ENCODE peak calls at places on chromosomes 4 and X, in four cellular contexts. T is activated CD4-positive, alpha-beta T cell treated with anti-CD3 and anti-CD28 coated beads, Interleukin-2, amount 50 U/mL, for 1 hour; Z is left ventricle myocardium inferior; Q is GM18507. X is an unnamed sample.

GRCh38 chrX:67544871-67545771 is 1.3 kb downstream of the AR start:
- DNase-seq in T (no peak), Q (no peak), Z (peak), X (no peak)

GRCh38 chr4:8472689-8473197 is 32.2 kb downstream of the TRMT44 start:
- DNase-seq in T (no peak), Z (no peak), Q (no peak), X (no peak)

GRCh38 chrX:44828008-44828605 is 15.7 kb upstream of the DUSP21 start:
- DNase-seq in Q (no peak), T (no peak), Z (no peak), X (no peak)

GRCh38 chr4:3873446-3874415 is 107.5 kb downstream of the ADRA2C start:
- DNase-seq in T (no peak), Q (no peak), Z (peak), X (no peak)

GRCh38 chrX:119008122-119008744 is 33.8 kb downstream of the LONRF3 start:
- DNase-seq in T (peak), Q (no peak), Z (no peak), X (no peak)

GRCh38 chr4:4969298-4969697 is 50.0 kb downstream of the CYTL1 start:
- DNase-seq in T (no peak), Q (no peak), Z (peak), X (no peak)

GRCh38 chr4:106971586-106971985 is 64.5 kb downstream of the DKK2 start:
- DNase-seq in Z (no peak), Q (no peak), T (no peak), X (no peak)

GRCh38 chr4:21451032-21451431 is 497.5 kb downstream of the KCNIP4 start:
- DNase-seq in Z (no peak), T (no peak), Q (no peak), X (no peak)

GRCh38 chr4:74481891-74482609 is 37.1 kb downstream of the AREG start:
- DNase-seq in Q (no peak), T (no peak), Z (no peak), X (no peak)

GRCh38 chrX:20511792-20512191 is 245.1 kb upstream of the RPS6KA3 start:
- DNase-seq in T (no peak), Q (no peak), Z (no peak), X (no peak)

GRCh38 chr4:140257461-140258305 is 103.7 kb upstream of the MAML3 start:
- DNase-seq in T (no peak), Z (no peak), Q (no peak), X (no peak)

GRCh38 chr4:80306255-80306654 is 29.3 kb upstream of the CFAP299 start:
- DNase-seq in Q (no peak), Z (no peak), T (no peak), X (no peak)

GRCh38 chrX:52420824-52421443 is 52.1 kb downstream of the XAGE2 start:
- DNase-seq in Z (no peak), T (no peak), Q (no peak), X (no peak)

GRCh38 chrX:11449613-11450012 is 156.4 kb downstream of the AMELX start:
- DNase-seq in T (no peak), Q (no peak), Z (no peak), X (no peak)

GRCh38 chr4:78609580-78609979 is 58.0 kb downstream of the ANXA3 start:
- DNase-seq in Q (no peak), T (no peak), Z (no peak), X (no peak)

GRCh38 chrX:149996515-149996914 is 58.2 kb upstream of the EOLA2 start:
- DNase-seq in Z (no peak), T (no peak), Q (no peak), X (no peak)

GRCh38 chr4:124980276-124980752 is 267.8 kb upstream of the ANKRD50 start:
- DNase-seq in Q (no peak), Z (no peak), T (no peak), X (no peak)

GRCh38 chr4:10611673-10612072 is 72.9 kb downstream of the CLNK start:
- DNase-seq in T (no peak), Z (no peak), Q (no peak), X (no peak)

GRCh38 chr4:119682080-119682479 is 53.5 kb upstream of the PDE5A start:
- DNase-seq in Z (no peak), T (no peak), Q (no peak), X (no peak)

GRCh38 chrX:131595120-131595519 is 51.2 kb downstream of the OR13H1 start:
- DNase-seq in Q (no peak), T (no peak), Z (no peak), X (no peak)

X was measured in ureter.